ENCODE peak calls at places on chromosomes 11 and 22, in ten cellular contexts. P, D, F, U, T, O, Y, E, C and A are unnamed samples. For H3K27me3, the result is how much of the 10 kb centered on the place peaks cover.

GRCh38 chr11:77658213-77659013 is 20.8 kb upstream of the CLNS1A start:
- DNase-seq in P (no peak), D (no peak), F (no peak), U (no peak), T (no peak), O (no peak), Y (no peak), E (no peak), C (no peak), A (no peak)

GRCh38 chr11:12086271-12087074 is 23.9 kb upstream of the MICAL2 start:
- DNase-seq in P (peak), D (peak), F (no peak), U (peak), T (no peak), O (no peak), Y (no peak), E (no peak), C (peak), A (no peak)

GRCh38 chr22:43993072-43993760 is 30.9 kb upstream of the PARVB start:
- DNase-seq in P (no peak), D (peak), F (peak), U (peak), T (peak), O (peak), Y (no peak), E (peak), C (peak), A (peak)

GRCh38 chr11:47355283-47356128 is 3.0 kb upstream of the MYBPC3 start:
- DNase-seq in P (peak), D (peak), F (peak), U (peak), T (no peak), O (peak), Y (no peak), E (peak), C (peak), A (peak)

GRCh38 chr11:12936200-12936599 is 72.9 kb upstream of the RASSF10 start:
- DNase-seq in P (no peak), D (no peak), F (no peak), U (no peak), T (no peak), O (no peak), Y (no peak), E (no peak), C (no peak), A (no peak)

GRCh38 chr11:47109051-47109791 is 67.5 kb downstream of the ARFGAP2 start:
- DNase-seq in P (no peak), D (no peak), F (no peak), U (no peak), T (no peak), O (no peak), Y (no peak), E (no peak), C (no peak), A (no peak)

GRCh38 chr11:9601041-9601875 is 27.8 kb downstream of the WEE1 start:
- DNase-seq in P (no peak), D (peak), F (no peak), U (no peak), T (peak), O (no peak), Y (peak), E (peak), C (peak), A (peak)

GRCh38 chr11:111229604-111230003 is 15.9 kb upstream of the POU2AF2 start:
- DNase-seq in P (no peak), D (no peak), F (no peak), U (no peak), T (no peak), O (no peak), Y (no peak), E (no peak), C (no peak), A (no peak)

GRCh38 chr22:43216738-43217137 is 29.8 kb upstream of the TTLL12 start:
- DNase-seq in P (no peak), D (no peak), F (no peak), U (no peak), T (no peak), O (no peak), Y (no peak), E (no peak), C (no peak), A (no peak)

GRCh38 chr11:1831338-1832180 is 3.2 kb upstream of the SYT8 start:
- DNase-seq in P (peak), D (no peak), F (no peak), U (no peak), T (no peak), O (no peak), Y (no peak), E (no peak), C (no peak), A (peak)

GRCh38 chr11:130738618-130739017 is 177.7 kb downstream of the SNX19 start:
- DNase-seq in P (no peak), D (no peak), F (no peak), U (no peak), T (no peak), O (no peak), Y (no peak), E (no peak), C (no peak), A (no peak)

DNA sequence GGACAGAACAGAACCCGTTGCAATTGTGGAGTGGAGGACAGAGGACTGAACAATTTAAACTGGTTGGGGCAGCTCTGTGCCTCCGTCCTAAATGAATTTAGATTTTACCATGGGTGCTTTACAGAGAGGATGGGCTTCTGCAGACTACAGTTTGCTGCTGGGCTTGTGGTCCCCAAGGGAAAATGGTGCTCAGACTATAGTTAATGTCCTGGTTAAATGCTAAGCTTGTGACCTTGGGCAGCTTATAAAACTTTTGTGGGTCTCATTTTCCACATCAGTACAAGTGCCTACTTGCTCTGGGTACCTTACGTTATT is 355.2 kb upstream of the NARS2 start:
- DNase-seq in P (no peak), D (no peak), F (no peak), U (no peak), T (no peak), O (no peak), Y (no peak), E (no peak), C (no peak), A (no peak)
- H3K27me3 ChIP-seq in P (under half), D (under half), F (under half), U (under half), T (under half), O (under half), Y (under half), E (half or more), C (under half), A (under half)

GRCh38 chr11:62547691-62548281 is 1.2 kb upstream of the AHNAK start:
- DNase-seq in P (no peak), D (no peak), F (no peak), U (no peak), T (no peak), O (peak), Y (no peak), E (no peak), C (no peak), A (no peak)
- TF ChIP-seq POLR2AphosphoS5 in P (no peak), D (peak), F (no peak), U (no peak), T (no peak), O (peak), Y (peak), E (no peak), C (peak), A (no peak)

GRCh38 chr22:37781434-37782059 is 26.2 kb upstream of the GCAT start:
- DNase-seq in P (no peak), D (no peak), F (no peak), U (no peak), T (no peak), O (no peak), Y (no peak), E (peak), C (no peak), A (no peak)

GRCh38 chr22:37777122-37777687 is 30.5 kb upstream of the GCAT start:
- DNase-seq in P (no peak), D (peak), F (no peak), U (peak), T (peak), O (peak), Y (no peak), E (peak), C (peak), A (no peak)

GRCh38 chr22:37778370-37779009 is 29.2 kb upstream of the GCAT start:
- DNase-seq in P (no peak), D (no peak), F (no peak), U (no peak), T (no peak), O (no peak), Y (no peak), E (no peak), C (no peak), A (no peak)

GRCh38 chr22:37784829-37785495 is 22.8 kb upstream of the GCAT start:
- DNase-seq in P (no peak), D (peak), F (peak), U (peak), T (no peak), O (peak), Y (no peak), E (no peak), C (peak), A (no peak)

DNA sequence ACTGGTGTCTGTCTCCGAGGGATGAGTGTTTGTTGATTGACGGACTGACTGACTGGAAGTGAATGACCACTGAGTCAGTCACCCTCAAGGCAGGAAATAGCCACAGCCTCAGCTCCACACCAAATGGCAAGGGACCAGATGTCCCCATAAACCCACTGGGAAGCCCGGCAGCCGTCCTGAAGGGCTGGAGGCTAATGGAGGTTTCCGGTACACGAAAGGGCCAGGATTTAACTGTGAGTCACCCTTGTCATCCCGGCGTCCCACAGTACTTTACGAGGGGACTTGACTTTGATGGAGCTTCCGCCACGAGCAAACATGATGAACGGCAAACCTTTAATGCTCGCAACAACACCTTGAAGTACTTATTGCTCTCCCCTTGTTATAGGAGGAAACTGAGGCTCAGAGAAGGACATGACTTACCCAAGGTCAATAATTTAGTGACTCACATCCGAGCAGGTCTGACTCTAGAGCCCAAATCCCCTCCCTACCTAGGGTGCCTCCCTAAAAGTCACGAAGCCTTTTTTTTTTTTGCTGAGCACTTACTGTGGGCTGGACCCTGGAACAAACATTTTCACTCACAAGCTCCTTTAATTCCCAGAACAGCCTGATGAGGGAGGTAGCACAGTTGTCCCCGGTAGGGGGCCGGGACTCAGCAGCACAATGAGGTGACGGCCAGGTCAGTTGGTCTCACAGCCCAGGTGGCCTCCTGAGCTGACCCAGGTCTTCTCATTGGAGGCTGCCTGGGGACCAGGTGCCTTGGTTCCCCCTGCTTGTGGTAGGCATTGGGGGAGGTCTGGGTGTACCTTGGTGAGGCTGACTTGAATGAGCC is 25.2 kb upstream of the GCAT start:
- DNase-seq in P (no peak), D (no peak), F (no peak), U (peak), T (no peak), O (no peak), Y (no peak), E (no peak), C (no peak), A (no peak)
- TF ChIP-seq CTCF in P (no peak), D (no peak), F (no peak), U (peak), T (no peak), O (no peak), Y (no peak), E (no peak), C (no peak), A (no peak)

GRCh38 chr11:20162340-20162739 is 2.1 kb upstream of the DBX1 start:
- DNase-seq in P (no peak), D (no peak), F (peak), U (no peak), T (no peak), O (no peak), Y (no peak), E (peak), C (no peak), A (no peak)

GRCh38 chr11:20163778-20164133 is 3.5 kb upstream of the DBX1 start:
- DNase-seq in P (no peak), D (no peak), F (no peak), U (no peak), T (no peak), O (no peak), Y (no peak), E (peak), C (no peak), A (no peak)

GRCh38 chr11:20161923-20162322 is 1.6 kb upstream of the DBX1 start:
- DNase-seq in P (no peak), D (no peak), F (peak), U (no peak), T (no peak), O (no peak), Y (no peak), E (peak), C (no peak), A (no peak)

GRCh38 chr11:20164152-20164551 is 3.9 kb upstream of the DBX1 start:
- DNase-seq in P (no peak), D (no peak), F (no peak), U (no peak), T (no peak), O (no peak), Y (no peak), E (peak), C (no peak), A (no peak)

DNA sequence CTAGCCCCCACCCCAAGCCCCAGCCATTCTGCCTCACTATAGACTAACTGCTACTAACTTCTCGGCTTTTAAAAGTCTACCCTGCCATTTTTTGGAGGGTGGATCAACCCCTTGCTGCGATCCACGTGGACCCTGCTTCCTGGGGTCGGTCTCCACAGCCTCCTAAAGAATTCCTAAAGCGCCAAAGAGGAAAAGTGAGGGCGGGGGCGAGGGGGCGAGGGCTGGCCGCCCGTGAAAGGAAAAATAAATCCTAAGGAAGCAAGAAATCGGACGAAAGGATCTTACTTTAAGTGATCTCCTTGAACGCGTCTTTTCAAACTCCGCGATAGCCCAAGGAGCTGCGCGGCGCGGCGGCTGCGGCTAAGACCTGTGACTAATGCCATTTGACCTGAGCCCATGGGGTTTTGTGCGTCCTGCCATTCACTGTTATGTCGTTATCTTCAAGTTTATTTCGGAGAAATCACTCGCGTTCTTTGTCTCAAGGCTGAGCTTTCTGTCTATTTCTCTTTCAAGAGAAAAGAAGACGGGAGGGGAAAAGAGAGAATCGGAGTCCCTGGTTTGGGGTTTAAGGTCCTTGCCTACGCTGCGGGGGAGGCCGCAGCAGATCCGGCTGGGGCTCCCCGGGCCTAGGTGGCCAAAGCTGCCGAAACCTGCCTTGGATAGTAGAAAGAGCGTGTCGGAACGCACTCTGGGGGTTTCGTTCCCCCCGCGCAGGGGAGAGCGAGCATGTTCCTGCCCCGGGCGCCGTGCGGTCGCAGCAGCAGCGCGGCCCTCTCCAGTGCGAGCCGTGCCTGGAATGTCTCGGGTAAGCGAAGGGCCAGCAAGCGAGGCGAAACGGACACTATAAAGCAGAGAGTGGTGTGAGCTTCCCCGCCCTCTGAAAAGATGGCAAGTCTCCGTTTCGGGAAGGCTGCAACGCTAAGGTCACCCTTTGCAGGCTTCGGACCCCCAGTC is 2.8 kb upstream of the DBX1 start:
- DNase-seq in P (no peak), D (no peak), F (peak), U (no peak), T (no peak), O (no peak), Y (no peak), E (peak), C (no peak), A (no peak)
- H3K27me3 ChIP-seq in P (half or more), D (half or more), F (half or more), U (under half), T (under half), O (half or more), Y (under half), E (half or more), C (under half), A (half or more)

DNA sequence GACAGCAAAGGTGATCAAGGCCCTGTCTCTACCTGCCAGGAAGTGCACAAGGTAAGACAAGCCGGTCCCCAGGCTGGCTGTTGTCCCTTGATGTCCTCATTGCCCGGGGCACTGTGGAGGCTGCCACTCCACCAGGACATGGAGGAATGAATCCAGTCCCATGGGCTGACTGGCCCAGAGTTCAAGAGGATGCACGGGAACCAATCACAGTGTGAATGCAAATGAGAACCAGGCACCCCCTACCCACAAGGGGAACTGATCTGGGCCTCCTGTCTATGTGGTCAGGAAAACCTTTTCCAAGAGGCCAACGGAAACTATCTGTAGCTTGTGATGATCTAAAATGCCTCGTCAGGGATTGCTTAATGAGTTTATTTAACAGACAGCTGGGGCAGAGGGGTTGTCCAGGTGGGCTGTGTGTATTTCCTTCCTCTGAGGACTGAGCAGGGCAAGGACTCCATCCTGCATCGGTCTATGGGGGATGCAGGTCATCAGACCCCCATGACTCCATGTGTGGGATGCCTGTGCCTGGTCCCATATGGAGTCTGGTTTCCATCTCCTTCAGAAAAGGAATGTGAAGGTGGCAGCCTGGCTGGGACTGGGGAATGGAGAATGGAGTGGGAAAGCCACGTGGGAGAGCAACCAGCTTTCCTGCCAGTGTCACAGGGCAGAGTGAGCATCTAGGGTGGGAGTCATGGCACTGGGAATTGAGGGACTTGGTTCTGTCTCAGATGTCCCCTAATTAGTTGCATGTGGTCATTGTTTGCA is 60.5 kb downstream of the CD82 start:
- DNase-seq in P (no peak), D (peak), F (no peak), U (no peak), T (no peak), O (peak), Y (peak), E (no peak), C (no peak), A (peak)
- TF ChIP-seq POLR2AphosphoS5 in P (no peak), D (peak), F (no peak), U (no peak), T (peak), O (no peak), Y (no peak), E (no peak), C (no peak), A (no peak)